ENCODE peak calls at places on chromosomes 7 and 10, in five cellular contexts. A, I, X, M and G are unnamed samples.

GRCh38 chr7:64883113-64883905 is 19.8 kb upstream of the ZNF273 start:
- DNase-seq in A (no peak), X (no peak), I (peak; percentile 17), M (no peak), G (no peak)

GRCh38 chr10:88831709-88832108 is 19.9 kb downstream of the ANKRD22 start:
- DNase-seq in I (no peak), M (no peak), A (no peak), X (no peak), G (peak; percentile 70)

GRCh38 chr10:24869354-24870016 is 82.9 kb downstream of the PRTFDC1 start:
- DNase-seq in M (no peak), A (no peak), I (no peak), X (no peak), G (no peak)

GRCh38 chr10:54985732-54986131 is 184.7 kb upstream of the PCDH15 start:
- DNase-seq in X (no peak), M (no peak), I (no peak), A (no peak), G (no peak)

GRCh38 chr10:12077580-12078180 is 8.9 kb downstream of the DHTKD1 start:
- DNase-seq in X (no peak), I (no peak), M (no peak), A (no peak), G (no peak)

GRCh38 chr10:6409982-6410694 is 169.9 kb downstream of the PRKCQ start:
- DNase-seq in X (no peak), I (peak; percentile 27), M (peak; percentile 50), A (peak; percentile 20), G (peak; percentile 54)

GRCh38 chr7:107907-108306 is 84.5 kb upstream of the FAM20C start:
- DNase-seq in M (no peak), X (no peak), I (no peak), A (no peak), G (no peak)

GRCh38 chr10:90398551-90398950 is 459.3 kb downstream of the HTR7 start:
- DNase-seq in A (no peak), M (no peak), X (no peak), I (no peak), G (no peak)

GRCh38 chr7:18770852-18771251 is 275.3 kb downstream of the HDAC9 start:
- DNase-seq in X (no peak), A (no peak), I (no peak), M (no peak), G (no peak)

GRCh38 chr10:74988787-74989574 is 122.5 kb upstream of the SAMD8 start:
- DNase-seq in X (no peak), A (no peak), I (no peak), M (no peak), G (no peak)

GRCh38 chr7:47392241-47392759 is 189.6 kb downstream of the TNS3 start:
- DNase-seq in M (peak; percentile 70), I (no peak), X (no peak), A (no peak), G (no peak)
- TF ChIP-seq CTCF in M (peak; percentile 80), I (no peak), X (no peak), A (no peak), G (no peak)

GRCh38 chr7:71871446-71871845 is 540.7 kb downstream of the CALN1 start:
- DNase-seq in M (no peak), I (no peak), A (no peak), X (no peak), G (no peak)
- TF ChIP-seq CTCF in M (no peak), I (no peak), A (peak; percentile 31), X (no peak), G (no peak)

GRCh38 chr7:52088008-52088787 is 771.6 kb upstream of the COBL start:
- DNase-seq in I (no peak), X (no peak), A (peak; percentile 47), M (no peak), G (no peak)
- TF ChIP-seq CTCF in I (no peak), X (no peak), A (no peak), M (no peak), G (no peak)

GRCh38 chr7:98418271-98418635 is 17.4 kb upstream of the BAIAP2L1 start:
- DNase-seq in A (no peak), I (no peak), M (no peak), X (no peak), G (no peak)
- TF ChIP-seq CTCF in A (peak; percentile 25), I (no peak), M (no peak), X (no peak), G (no peak)

GRCh38 chr10:15461353-15462108 is 90.4 kb upstream of the FAM171A1 start:
- DNase-seq in M (no peak), A (no peak), I (no peak), X (no peak), G (no peak)
- TF ChIP-seq CTCF in M (peak; percentile 36), A (no peak), I (no peak), X (no peak), G (no peak)

DNA sequence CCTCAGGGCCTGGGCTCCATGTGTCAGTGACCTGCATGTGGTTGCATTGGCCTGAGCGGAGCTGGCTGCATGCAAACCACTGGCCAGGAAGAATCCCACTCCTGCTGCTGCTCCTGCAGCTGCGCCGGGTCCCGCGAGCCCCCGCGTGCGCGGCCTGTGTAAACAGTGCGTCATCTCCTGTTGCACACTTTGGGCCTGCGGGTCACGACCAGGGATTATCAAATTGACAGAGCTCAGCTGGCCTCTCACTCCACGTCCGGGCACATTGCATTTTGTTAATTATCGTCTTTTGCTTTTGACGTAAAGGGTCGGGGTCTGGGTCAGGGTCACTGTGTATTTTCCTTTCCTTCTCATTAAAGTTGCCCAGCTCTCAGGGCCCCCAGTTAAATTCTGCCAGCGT is 132.6 kb downstream of the RGS10 start:
- DNase-seq in A (no peak), X (no peak), I (no peak), M (peak; percentile 66), G (no peak)
- TF ChIP-seq CTCF in A (no peak), X (no peak), I (no peak), M (no peak), G (no peak)

DNA sequence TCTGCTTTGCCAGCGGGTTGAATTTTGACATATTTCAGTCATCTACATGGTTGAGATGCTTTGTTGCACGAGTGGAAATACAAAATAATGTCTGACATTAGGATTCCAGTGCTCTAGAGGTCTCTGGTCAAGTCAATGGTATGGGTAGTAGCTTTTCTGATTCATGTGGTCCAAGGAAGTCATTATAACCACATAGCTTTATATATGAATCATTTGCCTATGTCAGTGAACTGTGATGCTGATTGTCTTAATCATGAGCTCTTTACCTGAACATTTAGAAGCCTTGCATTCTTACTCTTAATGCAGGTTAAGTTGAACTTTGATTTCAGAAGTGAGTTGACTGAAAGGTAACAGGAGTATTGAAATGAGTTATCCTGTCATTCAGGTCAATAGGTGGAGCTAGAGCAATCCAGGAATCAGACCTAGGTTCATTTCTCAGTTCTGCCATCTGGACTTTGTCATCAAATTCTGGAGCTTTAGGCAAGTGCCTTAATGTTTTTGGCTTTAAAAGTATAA is 3.3 kb downstream of the MAPK8 start:
- DNase-seq in A (no peak), I (no peak), X (no peak), M (no peak), G (no peak)
- TF ChIP-seq CTCF in A (no peak), I (no peak), X (no peak), M (peak; percentile 9), G (no peak)

GRCh38 chr10:14617850-14618249 is 156.8 kb downstream of the FAM107B start:
- DNase-seq in X (no peak), I (no peak), M (no peak), A (no peak), G (no peak)
- TF ChIP-seq CTCF in X (no peak), I (no peak), M (no peak), A (no peak), G (no peak)

GRCh38 chr7:149432121-149432691 is 28.7 kb downstream of the ZNF777 start:
- DNase-seq in M (no peak), A (no peak), I (no peak), X (no peak), G (no peak)

GRCh38 chr7:149433124-149433523 is 27.7 kb downstream of the ZNF777 start:
- DNase-seq in X (no peak), M (no peak), A (no peak), I (no peak), G (no peak)

GRCh38 chr7:149440222-149440621 is 20.6 kb downstream of the ZNF777 start:
- DNase-seq in A (no peak), I (no peak), M (no peak), X (no peak), G (peak; percentile 64)

GRCh38 chr7:149431486-149432120 is 29.3 kb downstream of the ZNF777 start:
- DNase-seq in A (no peak), I (no peak), X (no peak), M (no peak), G (no peak)

GRCh38 chr7:149436358-149436757 is 24.5 kb downstream of the ZNF777 start:
- DNase-seq in I (no peak), X (no peak), A (no peak), M (no peak), G (no peak)
- TF ChIP-seq CTCF in I (no peak), X (no peak), A (no peak), M (no peak), G (no peak)